ENCODE peak calls at places on chromosomes 13 and 19, in seven cellular contexts. X is heart right ventricle, S is RWPE2, T is pancreas, K is upper lobe of right lung, U is Caco-2, R is right atrium auricular region. O is an unnamed sample.

GRCh38 chr19:20423381-20424207 is 142.0 kb downstream of the ZNF737 start:
- DNase-seq in T (peak; percentile 72), S (no peak), U (no peak), K (peak; percentile 82), R (peak; percentile 84), X (peak; percentile 57), O (no peak)

GRCh38 chr13:109900320-109900719 is 113.9 kb upstream of the IRS2 start:
- DNase-seq in R (no peak), U (no peak), T (no peak), X (no peak), S (no peak), K (no peak), O (no peak)

GRCh38 chr19:13154241-13154778 is 4.1 kb downstream of the IER2 start:
- DNase-seq in X (peak; percentile 88), K (peak; percentile 98), T (peak; percentile 92), S (peak; percentile 95), U (peak; percentile 84), R (peak; percentile 97), O (peak; percentile 75)

GRCh38 chr13:113915012-113915763 is 51.3 kb upstream of the GAS6 start:
- DNase-seq in S (no peak), U (no peak), X (no peak), K (no peak), R (peak; percentile 36), T (no peak), O (no peak)

GRCh38 chr19:47107201-47107952 is 6.2 kb downstream of the ZC3H4 start:
- DNase-seq in U (peak; percentile 61), S (no peak), K (no peak), R (no peak), X (no peak), T (no peak), O (no peak)

GRCh38 chr13:46062190-46062589 is 9.6 kb upstream of the ZC3H13 start:
- DNase-seq in S (no peak), K (no peak), R (no peak), T (no peak), X (no peak), U (no peak), O (no peak)

GRCh38 chr13:104098421-104098820 is 1032.2 kb upstream of the SLC10A2 start:
- DNase-seq in U (no peak), T (no peak), R (no peak), S (no peak), X (no peak), K (no peak), O (no peak)

GRCh38 chr13:28654276-28654675 is 4.7 kb upstream of the POMP start:
- DNase-seq in S (no peak), X (no peak), U (no peak), R (no peak), K (no peak), T (no peak), O (peak; percentile 29)

GRCh38 chr13:23159587-23160240 is 21.1 kb upstream of the SGCG start:
- DNase-seq in X (no peak), U (no peak), S (no peak), T (no peak), R (no peak), K (peak; percentile 66), O (no peak)

GRCh38 chr13:26255717-26256277 is 1.9 kb downstream of the CDK8 start:
- DNase-seq in X (no peak), K (no peak), U (no peak), T (no peak), R (no peak), S (no peak), O (no peak)

GRCh38 chr13:75908137-75908536 is 272.0 kb downstream of the LMO7 start:
- DNase-seq in X (peak; percentile 50), S (no peak), R (no peak), K (no peak), T (no peak), U (no peak), O (no peak)

GRCh38 chr13:106029901-106030300 is 505.6 kb downstream of the EFNB2 start:
- DNase-seq in S (no peak), U (no peak), R (no peak), T (no peak), X (no peak), K (no peak), O (no peak)

GRCh38 chr13:20514866-20515265 is 10.8 kb downstream of the CRYL1 start:
- DNase-seq in S (no peak), T (no peak), U (no peak), K (no peak), X (no peak), R (no peak), O (no peak)

GRCh38 chr19:6663236-6664187 is 6.4 kb downstream of the TNFSF14 start:
- DNase-seq in X (no peak), U (no peak), T (no peak), S (no peak), R (no peak), K (no peak), O (no peak)

GRCh38 chr13:107799001-107799400 is 416.3 kb downstream of the LIG4 start:
- DNase-seq in K (no peak), R (no peak), X (no peak), U (no peak), T (no peak), S (no peak), O (no peak)

GRCh38 chr13:99312493-99312883 is 5.3 kb upstream of the GPR183 start:
- DNase-seq in T (no peak), S (no peak), U (no peak), K (peak; percentile 71), X (peak; percentile 31), R (peak; percentile 85), O (peak; percentile 60)

GRCh38 chr19:48634036-48634342 is 3.2 kb downstream of the DBP start:
- DNase-seq in K (no peak), U (no peak), X (no peak), R (no peak), S (no peak), T (no peak), O (no peak)

GRCh38 chr13:73556902-73557301 is 498.1 kb downstream of the KLF5 start:
- DNase-seq in R (no peak), S (no peak), U (no peak), X (no peak), K (no peak), T (no peak), O (no peak)

GRCh38 chr19:18604820-18605159 is 1.8 kb downstream of the CRLF1 start:
- DNase-seq in S (no peak), K (no peak), R (no peak), X (no peak), T (no peak), U (no peak), O (no peak)

GRCh38 chr13:94494021-94494420 is 14.5 kb upstream of the DCT start:
- DNase-seq in X (no peak), S (no peak), U (no peak), K (no peak), T (no peak), R (no peak), O (no peak)

GRCh38 chr13:98508280-98509074 is 68.4 kb downstream of the STK24 start:
- DNase-seq in R (no peak), T (no peak), K (no peak), X (no peak), U (no peak), S (no peak), O (no peak)

DNA sequence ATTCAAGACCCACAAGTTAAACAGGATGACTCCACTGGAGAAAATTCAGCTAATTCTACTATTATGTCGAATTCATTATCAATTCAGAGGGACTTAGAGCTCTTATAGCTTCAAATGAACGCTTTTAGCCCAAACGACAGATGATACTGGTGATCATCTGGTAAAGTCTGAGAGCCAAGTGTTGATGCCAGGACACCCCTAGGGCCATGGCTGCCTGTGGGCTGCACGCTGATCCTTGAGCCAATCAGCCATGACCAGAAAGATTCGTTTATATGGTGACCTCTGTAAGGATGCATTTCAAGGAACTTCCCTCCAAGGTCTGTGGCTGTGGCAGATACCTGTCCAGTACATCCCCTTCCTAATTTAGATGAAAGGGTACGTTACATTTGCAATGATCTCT is 10.9 kb downstream of the MEDAG start:
- DNase-seq in X (no peak), K (no peak), T (no peak), R (no peak), U (no peak), S (no peak), O (no peak)
- TF ChIP-seq CTCF in X (no peak), K (no peak), T (no peak), R (no peak), U (no peak), S (no peak), O (no peak)

DNA sequence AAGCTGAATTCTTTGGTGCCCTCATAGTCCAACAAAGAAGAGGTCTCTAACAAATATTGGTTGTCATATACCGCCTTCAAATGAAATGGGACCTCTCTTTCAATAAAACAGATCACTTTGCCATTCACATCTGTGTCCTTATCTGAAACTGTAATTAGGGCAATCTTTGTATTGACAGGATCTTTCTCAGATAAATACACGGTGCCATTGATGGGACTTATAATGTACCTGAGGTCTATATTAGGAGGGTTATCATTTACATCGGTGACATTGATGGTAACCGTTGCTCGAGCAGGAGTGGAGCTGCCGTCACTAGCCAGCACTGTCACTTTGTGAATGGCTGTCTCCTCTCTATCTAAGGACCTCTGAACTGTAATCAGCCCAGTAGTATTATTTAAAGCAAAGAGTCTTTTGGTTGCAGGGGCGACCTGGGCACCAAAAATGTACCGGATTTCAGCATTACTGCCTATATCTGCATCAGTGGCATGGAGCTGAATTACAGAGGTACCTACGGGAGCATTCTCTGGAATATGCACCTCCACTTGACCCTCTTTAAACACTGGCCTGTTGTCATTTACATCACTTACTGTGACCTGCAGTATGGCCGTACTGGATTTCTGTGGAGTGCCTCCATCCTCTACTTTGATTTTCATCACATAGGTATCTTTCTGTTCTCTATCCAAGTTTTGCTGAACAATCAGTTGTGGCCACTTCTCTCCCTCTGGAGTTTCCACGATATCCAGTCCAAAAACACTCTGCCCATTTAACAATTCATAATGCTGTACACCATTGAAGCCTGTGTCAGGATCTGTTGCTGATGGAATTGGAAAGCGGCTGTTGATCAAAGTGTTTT is 2.8 kb downstream of the PCDH9 start:
- DNase-seq in T (no peak), K (no peak), R (no peak), S (no peak), U (no peak), X (no peak), O (no peak)
- H3K4me3 ChIP-seq in T (no peak overlapping the region), K (no peak overlapping the region), R (peak overlapping the region; percentile 74), S (no peak overlapping the region), U (no peak overlapping the region), X (peak overlapping the region; percentile 83), O (no peak overlapping the region)

GRCh38 chr13:112069063-112069726 is 2.2 kb downstream of the SOX1 start:
- DNase-seq in K (no peak), X (no peak), U (no peak), S (no peak), T (no peak), R (no peak), O (no peak)
- H3K27me3 ChIP-seq in K (peaks cover 83% of the 10 kb centered on the region), X (peaks cover 95% of the 10 kb centered on the region), U (no peaks in the 10 kb centered on the region), S (peaks cover 81% of the 10 kb centered on the region), T (peaks cover 56% of the 10 kb centered on the region), R (peaks cover 61% of the 10 kb centered on the region), O (peaks cover 38% of the 10 kb centered on the region)

DNA sequence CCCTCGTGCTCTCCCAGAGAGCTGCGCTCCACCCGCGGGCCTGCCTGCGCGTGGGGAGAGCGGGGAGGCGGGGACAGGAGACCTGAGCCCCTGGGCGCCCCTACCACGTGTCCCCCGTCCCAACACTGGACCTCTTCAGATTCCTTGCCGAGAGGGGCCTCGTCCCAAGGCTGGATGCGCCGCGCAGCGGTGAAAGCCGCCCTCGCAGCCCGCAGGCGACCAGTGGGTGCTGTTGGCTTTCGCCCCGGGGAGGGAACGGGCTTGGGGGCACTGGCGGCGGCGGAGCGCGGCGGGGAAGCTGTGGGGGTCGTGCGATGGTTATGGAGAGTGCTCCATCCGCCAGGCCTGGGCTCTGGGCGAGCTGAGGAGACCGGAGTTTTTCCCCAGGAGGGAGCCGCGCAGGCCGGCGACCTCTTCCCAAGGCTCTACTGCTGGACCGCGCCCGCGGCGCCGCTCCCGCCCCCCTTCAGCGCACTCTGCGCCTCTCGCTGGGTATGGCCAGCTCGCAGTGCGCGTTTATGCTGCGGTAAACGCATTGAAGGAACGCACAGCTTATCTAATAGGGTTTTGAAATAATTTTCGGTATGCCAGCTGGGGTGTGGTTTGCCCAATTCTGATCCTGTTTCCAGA is 17.2 kb upstream of the RNF17 start:
- DNase-seq in R (no peak), K (no peak), S (no peak), T (peak; percentile 43), U (no peak), X (no peak), O (no peak)
- TF ChIP-seq CTCF in R (no peak), K (no peak), S (no peak), T (no peak), U (no peak), X (peak; percentile 23), O (peak; percentile 14)